ENCODE peak calls at places on chromosomes 13 and 19, in nine cellular contexts. V is mammary epithelial cell; I is adrenal gland; H is endothelial cell; D is CD8-positive, alpha-beta T cell; Z is Peyer's patch; M is dorsolateral prefrontal cortex; B is fibroblast of pulmonary artery; P is CD4-positive, alpha-beta T cell. T is an unnamed sample.

GRCh38 chr13:97629601-97630272 is 195.8 kb downstream of the RAP2A start:
- DNase-seq in B (no peak), M (peak; percentile 37), Z (no peak), H (no peak), D (no peak), P (no peak), I (peak; percentile 71), V (no peak), T (no peak)

GRCh38 chr19:36257512-36257876 is 42.6 kb downstream of the ZNF146 start:
- DNase-seq in H (no peak), P (no peak), D (no peak), M (peak; percentile 20), V (no peak), I (peak; percentile 61), Z (no peak), B (no peak), T (no peak)

GRCh38 chr19:55119053-55119452 is 1.6 kb upstream of the PPP1R12C start:
- DNase-seq in B (no peak), D (no peak), I (no peak), H (no peak), Z (no peak), M (no peak), V (no peak), P (peak; percentile 17), T (no peak)

GRCh38 chr19:5096536-5096935 is 127.6 kb downstream of the KDM4B start:
- DNase-seq in M (no peak), I (no peak), H (no peak), B (no peak), P (no peak), Z (no peak), V (no peak), D (no peak), T (no peak)

GRCh38 chr13:24152292-24153214 is 8.0 kb upstream of the SPATA13 start:
- DNase-seq in D (no peak), V (no peak), M (no peak), I (no peak), P (no peak), B (no peak), Z (no peak), H (no peak), T (no peak)

GRCh38 chr19:49151339-49152217 is 3.6 kb downstream of the HRC start:
- DNase-seq in V (peak; percentile 84), I (peak; percentile 90), D (no peak), Z (peak; percentile 22), P (peak; percentile 24), M (no peak), B (peak; percentile 33), H (peak; percentile 58), T (peak; percentile 40)

GRCh38 chr19:41746593-41747227 is 8.6 kb upstream of the CEACAM6 start:
- DNase-seq in D (no peak), V (peak; percentile 26), M (no peak), I (peak; percentile 54), H (peak; percentile 57), B (peak; percentile 60), Z (no peak), P (peak; percentile 20), T (no peak)

GRCh38 chr19:4986471-4986888 is 17.6 kb downstream of the KDM4B start:
- DNase-seq in H (no peak), Z (no peak), I (no peak), D (no peak), M (no peak), P (no peak), B (no peak), V (no peak), T (no peak)

GRCh38 chr19:42657551-42657950 is 62.8 kb upstream of the CEACAM8 start:
- DNase-seq in I (no peak), V (peak; percentile 25), B (peak; percentile 18), Z (no peak), P (no peak), H (no peak), M (no peak), D (no peak), T (no peak)

GRCh38 chr19:7418575-7418974 is 69.8 kb downstream of the ARHGEF18 start:
- DNase-seq in V (no peak), M (no peak), B (no peak), P (no peak), D (no peak), Z (no peak), I (no peak), H (no peak), T (no peak)

GRCh38 chr13:52070929-52071523 is 46.5 kb downstream of the UTP14C start:
- DNase-seq in D (no peak), M (no peak), B (peak; percentile 58), I (no peak), Z (no peak), H (no peak), P (no peak), V (peak; percentile 46), T (no peak)
- TF ChIP-seq CTCF in D (no peak), M (no peak), B (peak; percentile 43), I (no peak), Z (peak; percentile 22), H (no peak), P (no peak), V (peak; percentile 29), T (no peak)

GRCh38 chr13:39599842-39600241 is 3.2 kb downstream of the LHFPL6 start:
- DNase-seq in Z (no peak), I (no peak), M (no peak), H (no peak), V (no peak), D (no peak), P (no peak), B (peak; percentile 30), T (no peak)

GRCh38 chr13:39602277-39602613 is 748 bp downstream of the LHFPL6 start:
- DNase-seq in V (no peak), H (no peak), D (no peak), P (no peak), I (no peak), Z (no peak), B (no peak), M (no peak), T (no peak)

GRCh38 chr13:39601636-39602035 is 1.4 kb downstream of the LHFPL6 start:
- DNase-seq in B (no peak), V (no peak), I (no peak), M (no peak), Z (no peak), D (no peak), P (no peak), H (no peak), T (no peak)

GRCh38 chr13:39602614-39603366 is at the start of gene LHFPL6:
- DNase-seq in P (peak; percentile 32), B (peak; percentile 81), H (peak; percentile 80), I (peak; percentile 82), Z (peak; percentile 34), M (peak; percentile 75), V (peak; percentile 84), D (peak; percentile 18), T (peak; percentile 47)

GRCh38 chr13:39600766-39601165 is 2.2 kb downstream of the LHFPL6 start:
- DNase-seq in H (peak; percentile 38), I (no peak), P (no peak), B (peak; percentile 12), D (no peak), M (no peak), Z (no peak), V (no peak), T (no peak)
- TF ChIP-seq CTCF in H (no peak), I (no peak), P (no peak), B (peak; percentile 11), D (no peak), M (no peak), Z (no peak), V (no peak), T (no peak)

GRCh38 chr19:15025237-15025636 is 24.0 kb upstream of the CASP14 start:
- DNase-seq in I (no peak), D (no peak), Z (no peak), H (no peak), V (peak; percentile 28), P (no peak), M (no peak), B (no peak), T (no peak)
- TF ChIP-seq CTCF in I (no peak), D (no peak), Z (no peak), H (no peak), V (peak; percentile 67), P (no peak), M (no peak), B (no peak), T (no peak)

DNA sequence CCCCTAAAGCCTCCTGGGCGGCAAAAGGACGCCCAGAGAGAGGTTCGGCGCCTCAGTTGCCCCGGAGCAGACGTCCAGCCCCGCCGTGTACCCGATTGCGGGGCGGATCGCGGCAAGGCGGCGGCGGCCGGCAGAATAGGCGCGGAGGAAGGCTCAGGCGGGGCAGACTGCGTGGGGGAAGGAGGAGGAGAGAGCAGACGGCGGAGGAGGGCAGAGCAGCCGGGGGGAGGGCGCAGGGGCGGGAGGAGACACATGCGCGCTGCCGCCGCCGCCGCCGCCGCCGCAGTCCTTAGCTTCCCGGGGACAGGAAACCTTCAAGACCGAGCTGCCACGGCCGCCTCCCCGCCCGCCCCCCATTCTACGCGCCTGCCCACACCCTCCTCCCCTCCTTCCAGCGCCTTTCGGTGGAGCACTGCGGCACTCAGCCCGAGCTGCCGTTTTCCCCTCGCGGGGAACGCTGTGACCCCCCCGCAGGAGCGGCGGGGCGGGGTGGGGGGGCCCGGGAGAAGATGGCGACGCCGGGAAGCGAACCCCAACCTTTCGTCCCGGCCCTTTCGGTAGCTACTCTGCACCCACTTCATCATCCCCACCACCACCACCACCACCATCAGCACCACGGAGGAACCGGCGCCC is at the start of gene LRCH1:
- DNase-seq in P (peak; percentile 84), V (peak; percentile 88), B (peak; percentile 87), Z (peak; percentile 87), M (peak; percentile 78), D (peak; percentile 81), H (peak; percentile 86), I (peak; percentile 94), T (peak; percentile 75)
- TF ChIP-seq CTCF in P (no peak), V (no peak), B (no peak), Z (no peak), M (no peak), D (no peak), H (no peak), I (no peak), T (no peak)

T was measured in activated B cell treated with CpG ODN at 0.5 μM for 24 hours.